ENCODE peak calls at places on chromosomes 7 and 10, in five cellular contexts. V is fibroblast of lung, A is stomach, N is neural progenitor cell, C is A549. Z is an unnamed sample. For H3K4me1, the result is how much of the 10 kb centered on the place peaks cover.

GRCh38 chr10:78956391-78956790 is 112.4 kb upstream of the ZMIZ1 start:
- DNase-seq in N (no peak), C (no peak), V (no peak), A (no peak), Z (no peak)

GRCh38 chr7:130490287-130490686 is 1.6 kb upstream of the MEST start:
- DNase-seq in V (peak), N (peak), C (no peak), A (no peak), Z (no peak)

GRCh38 chr10:14608381-14609001 is 166.2 kb downstream of the FAM107B start:
- DNase-seq in V (no peak), A (no peak), N (no peak), C (no peak), Z (no peak)

GRCh38 chr10:128324468-128324867 is 198.2 kb upstream of the MKI67 start:
- DNase-seq in A (no peak), C (no peak), N (no peak), V (no peak), Z (no peak)

GRCh38 chr10:514137-514671 is 175.3 kb downstream of the DIP2C start:
- DNase-seq in A (peak), V (no peak), C (no peak), N (no peak), Z (no peak)

GRCh38 chr7:91566333-91566732 is 302.1 kb downstream of the FZD1 start:
- DNase-seq in A (no peak), V (no peak), N (no peak), C (no peak), Z (no peak)

GRCh38 chr7:150420987-150421674 is 29.3 kb upstream of the GIMAP8 start:
- DNase-seq in A (peak), N (peak), V (peak), C (peak), Z (peak)

GRCh38 chr7:105805619-105806018 is 70.8 kb downstream of the ATXN7L1 start:
- DNase-seq in A (no peak), V (no peak), C (no peak), N (peak), Z (no peak)

GRCh38 chr10:92848441-92849233 is at the start of gene EXOC6:
- DNase-seq in N (peak), A (peak), V (peak), C (peak), Z (peak)

GRCh38 chr10:60414877-60415585 is 25.4 kb upstream of the ANK3 start:
- DNase-seq in V (peak), C (peak), A (no peak), N (peak), Z (peak)

GRCh38 chr10:132381726-132382125 is 15.3 kb upstream of the PWWP2B start:
- DNase-seq in V (no peak), A (no peak), N (no peak), C (no peak), Z (no peak)

GRCh38 chr10:106435081-106435480 is 729.4 kb downstream of the SORCS1 start:
- DNase-seq in C (no peak), V (no peak), N (no peak), A (no peak), Z (peak)

GRCh38 chr10:4686644-4686996 is 139.4 kb upstream of the AKR1E2 start:
- DNase-seq in A (no peak), V (no peak), C (peak), N (no peak), Z (peak)
- H3K4me1 ChIP-seq in A (under half), V (under half), C (under half), N (under half), Z (half or more)

DNA sequence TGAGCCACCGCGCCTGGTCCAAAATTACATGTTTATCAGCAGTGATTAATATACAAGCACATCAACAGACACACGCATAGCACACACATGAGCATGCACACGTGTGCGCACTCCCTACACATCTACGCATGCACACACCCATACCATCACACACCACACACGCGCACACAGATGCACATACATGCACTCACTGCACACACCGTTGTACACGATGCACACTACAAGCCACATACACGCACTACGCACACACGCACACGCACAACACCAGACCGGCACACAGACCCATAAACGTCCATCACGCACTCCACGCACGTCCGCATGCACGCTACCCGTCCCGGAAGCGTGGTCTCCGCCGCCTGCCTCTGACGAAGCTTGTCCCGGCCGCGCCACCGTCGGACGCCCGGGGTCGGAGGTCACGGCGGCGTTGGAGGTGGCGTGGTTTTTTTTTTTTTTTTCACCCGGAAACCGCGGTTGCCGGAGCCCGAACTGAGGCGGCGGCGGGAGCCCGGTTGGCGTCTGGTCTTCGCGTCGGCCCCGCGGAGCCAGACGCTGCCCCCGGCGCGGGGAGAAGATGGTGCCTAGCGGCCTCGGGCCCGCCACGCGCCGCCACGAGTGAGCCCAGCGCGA is at the start of gene TMEM248:
- DNase-seq in A (peak), C (peak), N (peak), V (peak), Z (peak)
- TF ChIP-seq CTCF in A (no peak), C (no peak), N (no peak), V (no peak), Z (no peak)

GRCh38 chr7:95550546-95550945 is 45.8 kb downstream of the PDK4 start:
- DNase-seq in C (no peak), A (no peak), V (no peak), N (no peak), Z (no peak)
- H3K27ac ChIP-seq in C (peak), A (peak), V (no peak), N (no peak), Z (no peak)

GRCh38 chr10:103843045-103843444 is 12.3 kb downstream of the SH3PXD2A start:
- DNase-seq in A (no peak), V (no peak), C (no peak), N (no peak), Z (no peak)
- H3K4me1 ChIP-seq in A (under half), V (under half), C (under half), N (under half), Z (half or more)

DNA sequence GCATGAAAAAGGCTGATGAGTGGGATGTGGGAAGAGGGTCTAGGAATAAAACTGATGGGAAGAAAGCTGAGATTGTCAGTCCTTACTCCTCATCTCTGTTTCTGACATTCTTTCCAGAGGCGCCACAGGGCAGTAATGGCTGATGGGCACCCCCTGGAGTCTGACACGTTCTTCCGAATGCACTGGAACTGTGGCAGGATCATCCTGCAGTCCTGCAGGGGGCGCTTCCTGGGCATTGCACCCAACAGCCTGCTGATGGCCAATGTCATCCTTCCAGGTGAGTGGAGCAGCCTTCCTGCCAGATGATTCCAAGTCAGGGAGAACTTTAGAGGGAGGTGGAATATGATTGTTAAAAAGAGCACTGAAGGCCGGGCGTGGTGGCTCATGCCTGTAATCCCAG is 4.8 kb downstream of the FSCN3 start:
- DNase-seq in C (peak), V (no peak), N (peak), A (no peak), Z (no peak)
- TF ChIP-seq CTCF in C (no peak), V (no peak), N (peak), A (no peak), Z (peak)

DNA sequence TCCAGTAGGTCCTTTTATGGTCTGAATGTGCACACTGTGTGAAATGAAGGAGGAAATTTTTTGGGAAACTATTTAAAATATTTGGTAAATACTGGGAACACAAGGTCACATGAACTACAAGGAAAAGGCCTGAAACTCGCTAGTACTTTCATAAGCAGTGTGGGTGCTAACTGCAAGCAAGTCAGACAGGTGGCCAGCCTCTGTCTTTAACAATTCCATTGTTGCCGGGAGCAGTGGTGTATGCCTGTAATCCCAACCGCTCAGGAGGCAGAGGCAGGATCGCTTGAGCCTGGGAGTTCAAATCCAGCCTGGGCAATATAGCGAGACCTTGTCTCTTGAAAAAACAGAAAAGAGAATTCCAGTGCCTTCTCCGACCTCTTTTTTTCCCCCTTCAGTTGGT is 37.5 kb downstream of the SMURF1 start:
- DNase-seq in V (no peak), N (peak), A (no peak), C (no peak), Z (no peak)
- H3K27ac ChIP-seq in V (peak), N (no peak), A (peak), C (peak), Z (peak)

GRCh38 chr10:48187126-48187525 is 87.4 kb downstream of the FRMPD2 start:
- DNase-seq in C (no peak), A (no peak), V (no peak), N (no peak), Z (no peak)
- H3K4me1 ChIP-seq in C (under half), A (under half), V (under half), N (under half), Z (under half)

Z was measured in foreskin keratinocyte.